ENCODE peak calls at places on chromosomes 4 and X, in five cellular contexts. O is HT1080, N is AG10803, W is DMS79, G is naive B cell. I is an unnamed sample.

GRCh38 chr4:86825511-86825910 is 23.7 kb downstream of the SLC10A6 start:
- DNase-seq in O (no peak), N (no peak), W (no peak), G (no peak), I (peak)

GRCh38 chr4:30473225-30473624 is 246.9 kb upstream of the PCDH7 start:
- DNase-seq in O (no peak), N (no peak), W (no peak), G (no peak), I (no peak)

GRCh38 chrX:9885150-9885549 is 82.0 kb upstream of the CLDN34 start:
- DNase-seq in O (peak), N (peak), W (peak), G (peak), I (peak)

GRCh38 chr4:3306465-3306864 is 13.6 kb downstream of the RGS12 start:
- DNase-seq in O (no peak), N (no peak), W (no peak), G (no peak), I (no peak)

GRCh38 chr4:128347930-128348660 is 60.5 kb upstream of the PGRMC2 start:
- DNase-seq in O (no peak), N (peak), W (no peak), G (no peak), I (no peak)

GRCh38 chrX:65035451-65035779 is 59.2 kb upstream of the ZC4H2 start:
- DNase-seq in O (no peak), N (peak), W (no peak), G (no peak), I (no peak)

GRCh38 chr4:110032603-110033002 is 119.9 kb downstream of the EGF start:
- DNase-seq in O (peak), N (no peak), W (no peak), G (peak), I (no peak)

GRCh38 chr4:123921339-123921738 is 524.7 kb downstream of the SPRY1 start:
- DNase-seq in O (no peak), N (no peak), W (no peak), G (no peak), I (no peak)

GRCh38 chr4:5932021-5932553 is 39.2 kb upstream of the CRMP1 start:
- DNase-seq in O (no peak), N (no peak), W (peak), G (no peak), I (no peak)

GRCh38 chr4:89583106-89583505 is 253.9 kb downstream of the SNCA start:
- DNase-seq in O (no peak), N (no peak), W (no peak), G (no peak), I (no peak)

GRCh38 chrX:1558761-1559468 is 21.9 kb upstream of the P2RY8 start:
- DNase-seq in O (no peak), N (no peak), W (no peak), G (no peak), I (no peak)

GRCh38 chrX:39903343-39903742 is 194.4 kb downstream of the BCOR start:
- DNase-seq in O (peak), N (peak), W (no peak), G (no peak), I (peak)

GRCh38 chr4:163493643-163494359 is 689 bp upstream of the TMA16 start:
- DNase-seq in O (no peak), N (no peak), W (no peak), G (peak), I (no peak)

GRCh38 chr4:108314900-108315589 is 146.3 kb upstream of the LEF1 start:
- DNase-seq in O (no peak), N (no peak), W (no peak), G (no peak), I (no peak)

GRCh38 chr4:5341151-5341925 is 290.1 kb downstream of the STK32B start:
- DNase-seq in O (no peak), N (peak), W (no peak), G (peak), I (no peak)

GRCh38 chr4:82792912-82793649 is 5.5 kb downstream of the SCD5 start:
- DNase-seq in O (no peak), N (no peak), W (no peak), G (no peak), I (peak)

I was measured in M059J.